ENCODE peak calls at places on chromosome 17, in nine cellular contexts. One of them, this sample, is unnamed.
A peak's percentile ranks its signal among the peaks of the same experiment; 100 is the strongest.

GRCh38 chr17:37488009-37488604 is 1.6 kb upstream of the DUSP14 start:
- DNase-seq in activated T-helper 1 cell treated with Interleukin-2 at 50 U/mL for 16 hours: no peak
- DNase-seq in stimulated activated CD8-positive, alpha-beta memory T cell treated with anti-CD3 and anti-CD28 coated beads, Interleukin-4, amount 100 ng/mL, for 1 hour: no peak
- DNase-seq in activated CD4-positive, alpha-beta T cell treated with anti-CD3 and anti-CD28 coated beads, Interleukin-2, amount 50 U/mL, for 4 hours: no peak
- DNase-seq in NB4: peak; percentile 56
- DNase-seq in AG08395: peak; percentile 87
- DNase-seq in upper lobe of left lung: no peak
- DNase-seq in NCI-H1930: peak; percentile 22
- DNase-seq in fibroblast of pulmonary artery: peak; percentile 96
- DNase-seq in this sample: peak; percentile 24

GRCh38 chr17:82942166-82943130 is 102.6 kb upstream of the ZNF750 start:
- DNase-seq in stimulated activated CD8-positive, alpha-beta memory T cell treated with anti-CD3 and anti-CD28 coated beads, Interleukin-4, amount 100 ng/mL, for 1 hour: no peak
- DNase-seq in activated CD4-positive, alpha-beta T cell treated with anti-CD3 and anti-CD28 coated beads, Interleukin-2, amount 50 U/mL, for 4 hours: no peak
- DNase-seq in activated T-helper 1 cell treated with Interleukin-2 at 50 U/mL for 16 hours: no peak
- DNase-seq in upper lobe of left lung: peak; percentile 50
- DNase-seq in NCI-H1930: no peak
- DNase-seq in AG08395: no peak
- DNase-seq in fibroblast of pulmonary artery: no peak
- DNase-seq in NB4: no peak
- DNase-seq in this sample: no peak

GRCh38 chr17:56819431-56820145 is 14.1 kb downstream of the C17orf67 start:
- DNase-seq in NCI-H1930: peak; percentile 74
- DNase-seq in stimulated activated CD8-positive, alpha-beta memory T cell treated with anti-CD3 and anti-CD28 coated beads, Interleukin-4, amount 100 ng/mL, for 1 hour: peak; percentile 51
- DNase-seq in upper lobe of left lung: no peak
- DNase-seq in NB4: peak; percentile 76
- DNase-seq in activated CD4-positive, alpha-beta T cell treated with anti-CD3 and anti-CD28 coated beads, Interleukin-2, amount 50 U/mL, for 4 hours: peak; percentile 62
- DNase-seq in AG08395: peak; percentile 83
- DNase-seq in fibroblast of pulmonary artery: peak; percentile 81
- DNase-seq in activated T-helper 1 cell treated with Interleukin-2 at 50 U/mL for 16 hours: peak; percentile 46
- DNase-seq in this sample: peak; percentile 95

GRCh38 chr17:70168979-70169706 is at the start of gene KCNJ2:
- DNase-seq in activated CD4-positive, alpha-beta T cell treated with anti-CD3 and anti-CD28 coated beads, Interleukin-2, amount 50 U/mL, for 4 hours: no peak
- DNase-seq in AG08395: peak; percentile 91
- DNase-seq in upper lobe of left lung: peak; percentile 98
- DNase-seq in fibroblast of pulmonary artery: peak; percentile 61
- DNase-seq in activated T-helper 1 cell treated with Interleukin-2 at 50 U/mL for 16 hours: peak; percentile 2
- DNase-seq in NB4: peak; percentile 71
- DNase-seq in stimulated activated CD8-positive, alpha-beta memory T cell treated with anti-CD3 and anti-CD28 coated beads, Interleukin-4, amount 100 ng/mL, for 1 hour: no peak
- DNase-seq in NCI-H1930: peak; percentile 93
- DNase-seq in this sample: peak; percentile 70

GRCh38 chr17:11487469-11487868 is 110.8 kb upstream of the DNAH9 start:
- DNase-seq in NB4: no peak
- DNase-seq in upper lobe of left lung: no peak
- DNase-seq in fibroblast of pulmonary artery: no peak
- DNase-seq in activated CD4-positive, alpha-beta T cell treated with anti-CD3 and anti-CD28 coated beads, Interleukin-2, amount 50 U/mL, for 4 hours: no peak
- DNase-seq in activated T-helper 1 cell treated with Interleukin-2 at 50 U/mL for 16 hours: no peak
- DNase-seq in NCI-H1930: no peak
- DNase-seq in AG08395: no peak
- DNase-seq in stimulated activated CD8-positive, alpha-beta memory T cell treated with anti-CD3 and anti-CD28 coated beads, Interleukin-4, amount 100 ng/mL, for 1 hour: no peak
- DNase-seq in this sample: no peak

GRCh38 chr17:64732336-64733006 is 70.4 kb upstream of the SMURF2 start:
- DNase-seq in NCI-H1930: no peak
- DNase-seq in NB4: no peak
- DNase-seq in fibroblast of pulmonary artery: peak; percentile 86
- DNase-seq in AG08395: peak; percentile 60
- DNase-seq in upper lobe of left lung: no peak
- DNase-seq in activated CD4-positive, alpha-beta T cell treated with anti-CD3 and anti-CD28 coated beads, Interleukin-2, amount 50 U/mL, for 4 hours: no peak
- DNase-seq in activated T-helper 1 cell treated with Interleukin-2 at 50 U/mL for 16 hours: no peak
- DNase-seq in stimulated activated CD8-positive, alpha-beta memory T cell treated with anti-CD3 and anti-CD28 coated beads, Interleukin-4, amount 100 ng/mL, for 1 hour: no peak
- DNase-seq in this sample: no peak

GRCh38 chr17:7022791-7023571 is at the start of gene BCL6B:
- DNase-seq in stimulated activated CD8-positive, alpha-beta memory T cell treated with anti-CD3 and anti-CD28 coated beads, Interleukin-4, amount 100 ng/mL, for 1 hour: no peak
- DNase-seq in NB4: no peak
- DNase-seq in fibroblast of pulmonary artery: no peak
- DNase-seq in activated T-helper 1 cell treated with Interleukin-2 at 50 U/mL for 16 hours: no peak
- DNase-seq in NCI-H1930: peak; percentile 37
- DNase-seq in AG08395: no peak
- DNase-seq in activated CD4-positive, alpha-beta T cell treated with anti-CD3 and anti-CD28 coated beads, Interleukin-2, amount 50 U/mL, for 4 hours: no peak
- DNase-seq in upper lobe of left lung: peak; percentile 84
- DNase-seq in this sample: no peak

GRCh38 chr17:79664925-79665738 is 54.3 kb upstream of the RBFOX3 start:
- DNase-seq in NB4: no peak
- DNase-seq in fibroblast of pulmonary artery: peak; percentile 51
- DNase-seq in activated CD4-positive, alpha-beta T cell treated with anti-CD3 and anti-CD28 coated beads, Interleukin-2, amount 50 U/mL, for 4 hours: no peak
- DNase-seq in NCI-H1930: no peak
- DNase-seq in stimulated activated CD8-positive, alpha-beta memory T cell treated with anti-CD3 and anti-CD28 coated beads, Interleukin-4, amount 100 ng/mL, for 1 hour: no peak
- DNase-seq in AG08395: no peak
- DNase-seq in activated T-helper 1 cell treated with Interleukin-2 at 50 U/mL for 16 hours: no peak
- DNase-seq in upper lobe of left lung: peak; percentile 89
- DNase-seq in this sample: no peak

GRCh38 chr17:73091770-73092517 is 544 bp downstream of the SLC39A11 start:
- DNase-seq in activated CD4-positive, alpha-beta T cell treated with anti-CD3 and anti-CD28 coated beads, Interleukin-2, amount 50 U/mL, for 4 hours: no peak
- DNase-seq in upper lobe of left lung: no peak
- DNase-seq in activated T-helper 1 cell treated with Interleukin-2 at 50 U/mL for 16 hours: no peak
- DNase-seq in NB4: peak; percentile 60
- DNase-seq in stimulated activated CD8-positive, alpha-beta memory T cell treated with anti-CD3 and anti-CD28 coated beads, Interleukin-4, amount 100 ng/mL, for 1 hour: no peak
- DNase-seq in NCI-H1930: no peak
- DNase-seq in fibroblast of pulmonary artery: peak; percentile 24
- DNase-seq in AG08395: peak; percentile 43
- DNase-seq in this sample: peak; percentile 75

GRCh38 chr17:17120716-17121115 is 78.5 kb downstream of the MPRIP start:
- DNase-seq in AG08395: no peak
- DNase-seq in NCI-H1930: no peak
- DNase-seq in stimulated activated CD8-positive, alpha-beta memory T cell treated with anti-CD3 and anti-CD28 coated beads, Interleukin-4, amount 100 ng/mL, for 1 hour: no peak
- DNase-seq in activated CD4-positive, alpha-beta T cell treated with anti-CD3 and anti-CD28 coated beads, Interleukin-2, amount 50 U/mL, for 4 hours: no peak
- DNase-seq in fibroblast of pulmonary artery: peak; percentile 25
- DNase-seq in upper lobe of left lung: no peak
- DNase-seq in NB4: no peak
- DNase-seq in activated T-helper 1 cell treated with Interleukin-2 at 50 U/mL for 16 hours: no peak
- DNase-seq in this sample: no peak